ENCODE peak calls at places on chromosomes 13 and 19, in ten cellular contexts. I is endothelial cell of umbilical vein, B is lower leg skin, F is sigmoid colon, L is gastrocnemius medialis, Q is right lobe of liver, S is HCT116, P is uterus, U is esophagus squamous epithelium, D is heart left ventricle. O is an unnamed sample.

GRCh38 chr19:37718357-37718756 is 1.2 kb downstream of the ZNF607 start:
- DNase-seq in F (no peak), S (no peak), L (no peak), Q (no peak), D (no peak), I (no peak), U (no peak), P (no peak), B (no peak), O (no peak)

GRCh38 chr19:10009269-10009665 is 1.0 kb downstream of the COL5A3 start:
- DNase-seq in L (peak), P (peak), U (no peak), D (peak), S (no peak), F (peak), B (peak), I (peak), Q (no peak), O (peak)

GRCh38 chr13:73082471-73082870 is 23.7 kb downstream of the KLF5 start:
- DNase-seq in S (no peak), F (no peak), U (no peak), I (no peak), Q (no peak), P (no peak), D (no peak), L (no peak), B (no peak), O (no peak)

GRCh38 chr13:18996221-18996620 is 185.4 kb downstream of the TUBA3C start:
- DNase-seq in D (no peak), F (no peak), U (no peak), I (no peak), L (no peak), S (no peak), Q (peak), B (no peak), P (no peak), O (no peak)

GRCh38 chr13:40170982-40171381 is 495.5 kb downstream of the FOXO1 start:
- DNase-seq in B (no peak), D (no peak), S (peak), U (no peak), Q (no peak), I (no peak), F (no peak), L (no peak), P (no peak), O (no peak)

GRCh38 chr13:46698015-46698414 is 98.9 kb downstream of the ESD start:
- DNase-seq in P (peak), I (no peak), U (no peak), Q (no peak), L (peak), D (peak), B (no peak), F (peak), S (no peak), O (no peak)

GRCh38 chr13:98429081-98429480 is 147.8 kb downstream of the STK24 start:
- DNase-seq in B (no peak), S (no peak), I (no peak), D (no peak), P (no peak), Q (no peak), U (no peak), L (no peak), F (no peak), O (no peak)

GRCh38 chr19:18781885-18782527 is 9.1 kb downstream of the COMP start:
- DNase-seq in U (no peak), S (no peak), F (no peak), I (no peak), P (no peak), B (no peak), Q (no peak), D (no peak), L (no peak), O (no peak)

GRCh38 chr13:91058066-91058465 is 289.4 kb upstream of the MIR17HG start:
- DNase-seq in I (no peak), D (no peak), U (no peak), L (no peak), P (no peak), F (no peak), B (no peak), Q (no peak), S (no peak), O (peak)

GRCh38 chr13:76853481-76853880 is 32.7 kb downstream of the KCTD12 start:
- DNase-seq in S (no peak), B (no peak), F (no peak), D (no peak), U (no peak), I (peak), Q (no peak), P (no peak), L (no peak), O (no peak)

GRCh38 chr13:30593001-30593400 is 24.7 kb upstream of the USPL1 start:
- DNase-seq in Q (no peak), S (no peak), I (no peak), D (no peak), B (no peak), U (no peak), P (no peak), F (no peak), L (no peak), O (no peak)

GRCh38 chr13:112172641-112173171 is 105.8 kb downstream of the SOX1 start:
- DNase-seq in L (no peak), D (no peak), B (peak), Q (peak), S (no peak), F (no peak), P (no peak), I (no peak), U (no peak), O (no peak)

GRCh38 chr19:10292789-10293636 is 3.3 kb downstream of the ICAM5 start:
- DNase-seq in Q (no peak), I (no peak), S (no peak), U (no peak), P (no peak), F (no peak), B (no peak), D (no peak), L (no peak), O (peak)

GRCh38 chr13:47437411-47437810 is 540.6 kb upstream of the HTR2A start:
- DNase-seq in S (no peak), Q (no peak), I (no peak), P (no peak), U (no peak), L (no peak), D (no peak), B (no peak), F (no peak), O (no peak)

GRCh38 chr13:95188128-95188527 is 113.1 kb downstream of the ABCC4 start:
- DNase-seq in Q (peak), S (no peak), I (no peak), L (peak), U (no peak), F (no peak), D (no peak), B (no peak), P (no peak), O (no peak)

GRCh38 chr13:74264333-74264732 is 130.1 kb upstream of the KLF12 start:
- DNase-seq in F (no peak), U (no peak), D (no peak), L (no peak), S (no peak), I (no peak), B (no peak), Q (no peak), P (no peak), O (no peak)

GRCh38 chr19:2424686-2425621 is 2.4 kb downstream of the TIMM13 start:
- DNase-seq in B (peak), S (no peak), Q (no peak), F (peak), D (peak), I (peak), L (peak), P (no peak), U (no peak), O (no peak)

GRCh38 chr13:98533912-98534311 is 43.0 kb downstream of the STK24 start:
- DNase-seq in S (no peak), L (no peak), D (no peak), B (no peak), U (no peak), P (no peak), F (peak), I (no peak), Q (no peak), O (no peak)

GRCh38 chr19:48975947-48976847 is 11.1 kb downstream of the FTL start:
- DNase-seq in I (peak), Q (no peak), S (no peak), L (no peak), B (no peak), D (no peak), U (no peak), F (no peak), P (no peak), O (peak)

GRCh38 chr19:29379257-29379986 is 146.4 kb upstream of the VSTM2B start:
- DNase-seq in P (no peak), B (peak), I (no peak), S (no peak), L (no peak), D (no peak), F (no peak), Q (peak), U (no peak), O (no peak)

GRCh38 chr13:41848435-41849255 is 112.3 kb downstream of the VWA8 start:
- DNase-seq in I (no peak), B (no peak), Q (no peak), P (no peak), L (no peak), F (no peak), D (no peak), S (no peak), U (no peak), O (no peak)

GRCh38 chr13:100673831-100674362 is 698 bp downstream of the TMTC4 start:
- DNase-seq in B (no peak), Q (peak), I (peak), D (peak), S (peak), P (peak), F (peak), L (no peak), U (no peak), O (peak)

DNA sequence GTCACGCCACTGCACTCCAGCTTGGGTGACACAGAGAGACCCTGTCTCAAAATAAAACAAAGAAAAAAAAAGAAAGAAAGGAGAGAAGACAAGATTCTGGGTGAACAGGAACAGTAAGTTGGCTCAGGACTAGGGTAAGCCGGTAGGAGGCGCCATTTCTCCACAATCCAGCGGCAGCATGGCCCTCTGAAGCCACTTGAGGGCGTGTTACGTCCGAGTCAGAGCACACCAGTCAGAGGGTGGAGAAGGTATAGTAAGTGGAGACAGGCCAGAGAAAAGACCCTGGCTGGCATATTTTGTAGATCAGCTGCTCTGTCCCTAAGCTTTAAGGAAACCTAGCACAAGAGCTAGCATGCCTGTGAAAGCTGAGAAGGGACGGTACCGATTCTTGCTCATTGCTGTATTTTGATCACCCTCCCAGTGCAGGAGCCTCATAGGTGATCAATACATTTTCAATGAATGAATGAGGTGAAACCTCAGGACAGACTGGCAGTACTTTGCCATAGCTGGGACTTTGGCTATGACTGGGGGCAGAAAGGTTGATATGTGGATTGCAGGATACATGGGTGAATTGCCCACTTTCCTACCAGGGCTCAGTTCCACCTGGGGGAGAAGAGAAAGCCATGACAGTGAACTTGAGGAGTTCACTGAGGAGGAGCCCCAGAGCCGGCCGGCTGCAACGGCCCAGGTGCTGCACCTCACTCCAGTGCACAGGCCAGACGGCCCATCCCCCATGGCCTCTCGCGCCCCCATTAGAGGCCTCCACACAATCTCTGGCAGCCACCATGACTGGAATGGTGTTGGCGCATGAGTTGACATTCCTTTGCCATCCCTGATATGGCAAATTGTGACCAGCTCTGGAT is 23.5 kb downstream of the POU2F2 start:
- DNase-seq in S (peak), L (peak), B (peak), P (peak), D (peak), I (peak), U (peak), F (peak), Q (peak), O (peak)
- TF ChIP-seq POLR2A in S (no peak), L (no peak), B (no peak), P (no peak), D (no peak), I (no peak), U (no peak), F (no peak), Q (no peak), O (no peak)

GRCh38 chr13:93318538-93318937 is 91.9 kb downstream of the GPC6 start:
- DNase-seq in U (no peak), B (no peak), P (no peak), Q (no peak), S (no peak), L (no peak), F (no peak), I (no peak), D (no peak), O (no peak)
- TF ChIP-seq POLR2A in U (no peak), B (no peak), P (no peak), Q (no peak), S (no peak), L (no peak), F (no peak), I (no peak), D (no peak), O (no peak)

GRCh38 chr19:53132231-53132991 is at the start of gene ZNF415:
- DNase-seq in P (peak), B (peak), Q (peak), L (peak), F (peak), D (peak), I (peak), U (no peak), S (no peak), O (peak)
- TF ChIP-seq POLR2A in P (peak), B (no peak), Q (no peak), L (peak), F (peak), D (no peak), I (no peak), U (no peak), S (no peak), O (no peak)

GRCh38 chr19:3725640-3726310 is 17.6 kb downstream of the TJP3 start:
- DNase-seq in D (no peak), I (no peak), L (no peak), F (no peak), Q (no peak), U (no peak), S (peak), B (no peak), P (no peak), O (no peak)
- TF ChIP-seq POLR2A in D (no peak), I (no peak), L (no peak), F (no peak), Q (no peak), U (no peak), S (no peak), B (no peak), P (no peak), O (no peak)

GRCh38 chr19:802888-803561 is 5.8 kb downstream of the PTBP1 start:
- DNase-seq in F (no peak), S (no peak), Q (no peak), P (no peak), I (no peak), U (no peak), D (no peak), B (no peak), L (no peak), O (no peak)

GRCh38 chr19:804419-805160 is 7.3 kb downstream of the PTBP1 start:
- DNase-seq in L (no peak), I (no peak), P (no peak), S (no peak), Q (no peak), D (no peak), B (no peak), F (no peak), U (no peak), O (no peak)

GRCh38 chr19:802497-802887 is 5.2 kb downstream of the PTBP1 start:
- DNase-seq in Q (no peak), F (no peak), L (no peak), U (no peak), S (no peak), P (no peak), D (no peak), I (peak), B (no peak), O (no peak)

GRCh38 chr19:805161-805561 is 7.9 kb downstream of the PTBP1 start:
- DNase-seq in I (no peak), L (no peak), B (no peak), D (no peak), Q (no peak), S (no peak), U (no peak), P (no peak), F (no peak), O (no peak)

GRCh38 chr19:803686-804418 is 6.6 kb downstream of the PTBP1 start:
- DNase-seq in B (no peak), I (no peak), P (no peak), F (no peak), D (no peak), S (no peak), L (no peak), U (no peak), Q (no peak), O (no peak)
- TF ChIP-seq POLR2A in B (no peak), I (no peak), P (no peak), F (no peak), D (no peak), S (no peak), L (no peak), U (no peak), Q (no peak), O (no peak)

DNA sequence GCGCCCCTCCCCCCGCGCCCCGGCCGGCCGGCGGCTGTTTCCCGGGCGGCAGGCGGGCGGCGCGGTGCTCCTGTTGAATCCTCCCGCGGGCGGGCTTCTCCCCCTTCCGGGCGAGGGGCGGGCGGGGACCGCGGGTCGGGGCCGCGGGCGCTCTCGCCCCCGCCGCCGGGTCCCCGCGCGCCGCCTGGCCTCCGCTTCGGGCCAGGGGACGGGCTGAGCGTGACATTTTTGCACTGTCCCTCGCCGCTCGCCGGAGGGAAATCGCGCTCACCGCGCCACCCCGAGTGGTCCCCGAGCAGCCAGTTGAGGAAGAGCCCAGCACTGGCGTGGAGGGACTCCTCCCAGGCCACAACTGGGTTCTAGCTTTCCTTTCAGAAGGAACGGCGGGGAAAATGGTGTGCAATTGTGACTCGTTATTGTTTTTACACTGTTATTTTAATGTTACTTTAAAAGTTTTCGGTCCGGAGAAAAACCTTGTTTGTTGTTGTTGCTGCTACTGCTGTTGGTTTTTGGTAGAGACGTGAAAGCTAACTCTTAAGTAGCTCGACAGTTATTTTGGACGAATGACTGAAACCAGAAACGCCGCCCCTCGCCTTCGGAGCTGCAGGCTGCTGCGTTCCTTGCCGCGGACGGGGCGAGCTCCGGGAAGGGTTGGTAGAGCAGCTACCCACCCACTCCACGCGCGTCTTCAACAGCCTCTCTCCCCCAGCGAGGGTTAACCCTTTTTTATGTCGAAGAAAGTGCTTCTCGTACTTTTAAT is 942 bp downstream of the PDS5B start:
- DNase-seq in S (peak), D (peak), U (peak), Q (peak), I (peak), P (peak), L (peak), F (peak), B (peak), O (peak)
- TF ChIP-seq POLR2A in S (no peak), D (no peak), U (peak), Q (no peak), I (no peak), P (no peak), L (peak), F (no peak), B (no peak), O (no peak)

GRCh38 chr19:42246869-42247630 is 4.6 kb upstream of the GSK3A start:
- DNase-seq in B (no peak), D (peak), Q (no peak), P (peak), L (no peak), I (no peak), S (no peak), U (no peak), F (no peak), O (no peak)

GRCh38 chr19:42242071-42242511 is 311 bp downstream of the GSK3A start:
- DNase-seq in L (no peak), F (no peak), S (no peak), I (no peak), Q (no peak), P (peak), D (no peak), U (no peak), B (no peak), O (peak)

GRCh38 chr19:42242512-42243409 is at the start of gene GSK3A:
- DNase-seq in Q (peak), S (peak), F (peak), B (peak), L (peak), P (peak), U (peak), I (peak), D (peak), O (peak)

GRCh38 chr19:42246143-42246868 is 3.9 kb upstream of the GSK3A start:
- DNase-seq in L (peak), I (peak), F (peak), S (no peak), Q (peak), D (peak), P (peak), U (no peak), B (peak), O (no peak)

GRCh38 chr19:42244452-42245220 is 2.2 kb upstream of the GSK3A start:
- DNase-seq in B (peak), I (peak), S (peak), Q (peak), D (peak), F (peak), L (peak), U (peak), P (peak), O (peak)
- TF ChIP-seq POLR2A in B (no peak), I (no peak), S (peak), Q (peak), D (peak), F (peak), L (peak), U (peak), P (no peak), O (peak)

O was measured in erythroblast.